ENCODE peak calls at places on chromosomes 16 and 17, in four cellular contexts. Z, V, G and W are unnamed samples.

GRCh38 chr17:41060052-41060604 is at the start of gene KRTAP2-3:
- DNase-seq in V (no peak), G (no peak), Z (no peak), W (no peak)

GRCh38 chr17:42803074-42803883 is 4.6 kb downstream of the CNTD1 start:
- DNase-seq in G (no peak), V (no peak), Z (no peak), W (no peak)

GRCh38 chr17:77869665-77870132 is 88.8 kb upstream of the TNRC6C start:
- DNase-seq in V (no peak), G (no peak), Z (no peak), W (peak; percentile 45)

GRCh38 chr16:88345031-88345942 is 37.5 kb upstream of the ZNF469 start:
- DNase-seq in Z (no peak), V (no peak), G (no peak), W (no peak)

GRCh38 chr17:43900183-43900857 is 7.0 kb downstream of the MPP2 start:
- DNase-seq in G (peak; percentile 86), Z (peak; percentile 90), V (peak; percentile 82), W (peak; percentile 80)

GRCh38 chr16:47424846-47425245 is 36.0 kb downstream of the ITFG1 start:
- DNase-seq in G (no peak), V (peak; percentile 10), Z (no peak), W (no peak)

GRCh38 chr17:63151981-63152523 is 186.0 kb downstream of the TANC2 start:
- DNase-seq in V (no peak), G (no peak), Z (no peak), W (no peak)

GRCh38 chr17:66531826-66532439 is 229.5 kb downstream of the PRKCA start:
- DNase-seq in Z (no peak), G (no peak), V (no peak), W (no peak)

GRCh38 chr17:7237761-7238417 is 1.4 kb downstream of the PHF23 start:
- DNase-seq in V (peak; percentile 84), Z (peak; percentile 89), G (peak; percentile 86), W (peak; percentile 78)

GRCh38 chr16:58501242-58502131 is 1.5 kb downstream of the NDRG4 start:
- DNase-seq in G (no peak), V (peak; percentile 45), Z (peak; percentile 20), W (peak; percentile 63)

GRCh38 chr16:86391987-86392386 is 118.3 kb upstream of the FOXF1 start:
- DNase-seq in V (peak; percentile 21), Z (no peak), G (no peak), W (no peak)

GRCh38 chr16:89574681-89575246 is 794 bp upstream of the CPNE7 start:
- DNase-seq in Z (peak; percentile 46), V (peak; percentile 87), G (peak; percentile 58), W (peak; percentile 20)

GRCh38 chr17:1376061-1376460 is 24.0 kb downstream of the YWHAE start:
- DNase-seq in Z (no peak), V (no peak), G (no peak), W (peak; percentile 80)

GRCh38 chr16:21194771-21195301 is 16.5 kb downstream of the ZP2 start:
- DNase-seq in G (no peak), V (no peak), Z (no peak), W (no peak)

GRCh38 chr17:58759522-58759921 is 3.9 kb downstream of the PPM1E start:
- DNase-seq in G (no peak), V (no peak), Z (no peak), W (no peak)

GRCh38 chr16:88722784-88723506 is 16.6 kb downstream of the CTU2 start:
- DNase-seq in Z (no peak), V (no peak), G (no peak), W (no peak)

GRCh38 chr16:1532081-1532760 is 1.2 kb upstream of the TMEM204 start:
- DNase-seq in Z (peak; percentile 58), V (no peak), G (peak; percentile 87), W (no peak)

GRCh38 chr16:81088836-81089235 is 7.4 kb downstream of the GCSH start:
- DNase-seq in G (no peak), Z (no peak), V (no peak), W (no peak)

GRCh38 chr16:57185446-57185944 is 344 bp downstream of the PSME3IP1 start:
- DNase-seq in V (peak; percentile 48), Z (peak; percentile 48), G (peak; percentile 45), W (no peak)

GRCh38 chr16:49278944-49279725 is 2.5 kb downstream of the CBLN1 start:
- DNase-seq in Z (no peak), G (no peak), V (no peak), W (no peak)

GRCh38 chr16:71383054-71383773 is 24.7 kb downstream of the CALB2 start:
- DNase-seq in Z (no peak), V (no peak), G (no peak), W (no peak)

GRCh38 chr17:68033636-68034451 is 1.7 kb upstream of the KPNA2 start:
- DNase-seq in V (peak; percentile 58), G (no peak), Z (no peak), W (no peak)

GRCh38 chr16:8999800-9000199 is 36.1 kb upstream of the USP7 start:
- DNase-seq in V (no peak), G (no peak), Z (no peak), W (no peak)

GRCh38 chr16:89170346-89171215 is 967 bp upstream of the CDH15 start:
- DNase-seq in G (no peak), Z (no peak), V (no peak), W (peak; percentile 53)

GRCh38 chr16:58638148-58639036 is 8.8 kb upstream of the CNOT1 start:
- DNase-seq in G (peak; percentile 31), Z (peak; percentile 21), V (peak; percentile 35), W (no peak)

GRCh38 chr16:4307215-4308037 is 8.4 kb upstream of the GLIS2 start:
- DNase-seq in V (peak; percentile 96), Z (peak; percentile 95), G (peak; percentile 95), W (peak; percentile 97)

GRCh38 chr17:38789185-38789584 is 10.2 kb downstream of the PIP4K2B start:
- DNase-seq in Z (no peak), V (no peak), G (no peak), W (no peak)

DNA sequence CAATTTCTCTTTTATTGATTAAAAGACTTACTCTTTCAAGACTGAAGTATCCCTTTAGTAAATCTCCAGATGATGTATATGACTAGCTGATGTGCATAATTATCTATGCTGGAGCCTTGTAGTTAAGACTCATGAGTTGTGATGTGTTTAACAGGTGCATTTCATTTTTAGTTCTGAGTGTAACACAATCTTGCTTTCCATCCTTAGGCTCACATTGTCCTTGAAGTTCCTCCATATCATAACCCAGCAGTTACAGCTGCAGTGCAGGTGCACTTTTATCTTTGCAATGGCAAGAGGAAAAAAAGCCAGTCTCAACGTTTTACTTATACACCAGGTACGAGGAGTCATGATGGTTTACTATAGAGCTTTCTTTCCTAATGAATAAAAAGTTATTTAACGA is 52.9 kb downstream of the ESRP2 start:
- DNase-seq in G (no peak), V (no peak), Z (no peak), W (no peak)
- H3K36me3 ChIP-seq in G (peaks cover 3% of the 10 kb centered on the region), V (peaks cover 12% of the 10 kb centered on the region), Z (no peaks in the 10 kb centered on the region), W (no peaks in the 10 kb centered on the region)

GRCh38 chr17:29138991-29139682 is 41.1 kb downstream of the MYO18A start:
- DNase-seq in G (peak; percentile 62), Z (peak; percentile 72), V (no peak), W (peak; percentile 68)

GRCh38 chr17:29140051-29140582 is 40.1 kb downstream of the MYO18A start:
- DNase-seq in V (peak; percentile 42), Z (peak; percentile 91), G (peak; percentile 89), W (peak; percentile 83)

GRCh38 chr17:29140631-29141483 is 39.3 kb downstream of the MYO18A start:
- DNase-seq in V (peak; percentile 39), G (no peak), Z (peak; percentile 72), W (no peak)

GRCh38 chr17:29136998-29137730 is 43.0 kb downstream of the MYO18A start:
- DNase-seq in Z (no peak), G (no peak), V (no peak), W (no peak)

DNA sequence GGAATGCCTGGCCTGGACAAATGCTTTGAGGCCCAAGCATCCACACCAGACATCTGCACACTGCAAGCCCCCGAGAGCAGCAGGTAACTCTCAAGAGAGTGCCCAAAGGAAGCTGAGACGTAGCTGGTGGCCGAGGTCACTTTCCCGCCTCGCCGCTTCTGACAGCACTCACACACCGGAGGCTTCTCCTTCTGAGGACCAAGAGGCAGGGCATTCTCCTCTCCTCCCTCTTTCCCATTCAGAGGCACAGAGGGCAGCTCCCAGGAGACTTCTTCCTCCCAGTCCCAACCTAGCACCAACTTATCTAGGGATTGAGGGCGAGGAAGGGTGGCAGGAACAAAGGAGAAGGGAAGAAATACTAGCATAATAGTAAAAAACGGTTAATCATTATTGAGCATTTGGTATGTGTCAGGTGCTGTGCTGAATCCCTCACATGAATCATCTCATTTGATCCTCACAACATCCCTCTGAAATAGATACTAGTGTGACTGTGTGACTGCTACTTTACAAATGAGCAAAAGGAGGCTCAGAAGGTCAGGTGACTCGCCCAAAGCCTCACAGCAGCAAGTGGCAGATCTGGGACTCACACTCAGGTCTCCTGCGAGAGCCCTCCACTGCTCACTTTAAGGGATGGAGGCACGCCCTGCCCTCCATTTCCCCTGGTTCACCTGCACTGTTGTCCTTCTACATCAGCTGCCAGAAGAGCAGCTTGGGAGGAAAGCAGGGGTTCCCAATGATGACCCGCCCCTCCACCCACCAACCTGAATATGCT is 41.8 kb downstream of the MYO18A start:
- DNase-seq in G (no peak), Z (no peak), V (no peak), W (peak; percentile 48)
- H3K4me3 ChIP-seq in G (peak overlapping the region; percentile 78), Z (peak overlapping the region; percentile 55), V (no peak overlapping the region), W (peak overlapping the region; percentile 80)

GRCh38 chr17:57675427-57675826 is 69.7 kb downstream of the CCDC182 start:
- DNase-seq in V (no peak), G (no peak), Z (no peak), W (no peak)
- H3K36me3 ChIP-seq in V (no peaks in the 10 kb centered on the region), G (no peaks in the 10 kb centered on the region), Z (no peaks in the 10 kb centered on the region), W (no peaks in the 10 kb centered on the region)

GRCh38 chr16:75000481-75001081 is 1.8 kb downstream of the ZNRF1 start:
- DNase-seq in Z (no peak), V (no peak), G (no peak), W (no peak)
- H3K4me3 ChIP-seq in Z (peak overlapping the region; percentile 65), V (peak overlapping the region; percentile 95), G (peak overlapping the region; percentile 97), W (no peak overlapping the region)

GRCh38 chr16:22326369-22326652 is 29.1 kb downstream of the POLR3E start:
- DNase-seq in Z (no peak), G (no peak), V (no peak), W (no peak)

GRCh38 chr16:22329199-22329695 is 32.0 kb downstream of the POLR3E start:
- DNase-seq in Z (no peak), G (no peak), V (no peak), W (no peak)

GRCh38 chr16:22326771-22327445 is 29.7 kb downstream of the POLR3E start:
- DNase-seq in Z (no peak), V (no peak), G (no peak), W (no peak)

GRCh38 chr16:22327446-22327775 is 30.2 kb downstream of the POLR3E start:
- DNase-seq in G (no peak), Z (no peak), V (no peak), W (no peak)

DNA sequence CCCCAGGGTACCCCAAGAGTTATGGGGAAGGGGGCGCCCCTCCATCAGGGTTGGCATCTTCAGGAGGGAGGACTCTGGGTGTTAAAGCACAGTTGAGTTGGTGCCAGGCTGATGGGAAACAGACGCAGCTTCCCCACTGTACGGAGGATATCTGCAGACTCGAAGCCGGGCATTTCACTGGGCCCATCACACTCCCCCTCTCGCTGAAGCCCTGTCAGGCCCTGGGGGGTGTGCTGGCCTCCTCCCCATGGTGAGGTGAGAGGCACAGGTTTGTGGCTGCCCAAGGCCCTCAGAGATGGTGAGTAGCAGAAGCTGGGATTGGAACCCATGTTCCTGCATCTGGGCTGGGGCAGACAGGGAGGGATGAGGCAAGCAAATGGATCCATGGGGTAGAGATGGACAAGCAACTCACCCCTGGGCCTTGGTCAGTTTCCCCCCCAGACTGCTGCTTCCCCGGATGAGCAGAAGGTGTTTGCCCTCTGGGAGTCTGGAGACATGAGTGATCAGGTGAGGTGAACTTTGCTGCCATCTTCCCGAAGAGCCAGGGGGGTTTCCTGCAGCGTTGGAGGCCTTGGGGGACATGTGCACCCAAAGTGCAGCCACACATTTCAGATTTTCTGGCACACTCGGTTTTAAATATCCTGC is 31.0 kb downstream of the POLR3E start:
- DNase-seq in Z (no peak), V (no peak), G (no peak), W (no peak)
- H3K36me3 ChIP-seq in Z (peaks cover 3% of the 10 kb centered on the region), V (peaks cover 41% of the 10 kb centered on the region), G (peaks cover 12% of the 10 kb centered on the region), W (no peaks in the 10 kb centered on the region)